ENCODE peak calls at places on chromosomes 13 and 19, in seven cellular contexts. H is HT-29; J is ACHN; S is cardiac muscle cell; K is kidney glomerular epithelial cell; P is activated B cell treated with CpG ODN at 0.5 μM for 24 hours; Z is stimulated activated naive CD4-positive, alpha-beta T cell treated with Interleukin-2 at 50 U/mL for 16 hours. F is an unnamed sample.

GRCh38 chr19:5262721-5263120 is 77.9 kb downstream of the PTPRS start:
- DNase-seq in H (no peak), J (no peak), S (no peak), K (no peak), P (no peak), Z (no peak), F (no peak)

GRCh38 chr19:11345122-11345752 is 831 bp downstream of the TMEM205 start:
- DNase-seq in H (peak), J (no peak), S (no peak), K (no peak), P (no peak), Z (no peak), F (no peak)

GRCh38 chr13:98761126-98761978 is 8.9 kb upstream of the SLC15A1 start:
- DNase-seq in H (peak), J (no peak), S (peak), K (no peak), P (no peak), Z (no peak), F (no peak)

GRCh38 chr13:28499579-28499978 is 4.7 kb upstream of the FLT1 start:
- DNase-seq in H (no peak), J (no peak), S (no peak), K (no peak), P (no peak), Z (no peak), F (no peak)

GRCh38 chr19:33997690-33998089 is 174.6 kb upstream of the LSM14A start:
- DNase-seq in H (no peak), J (no peak), S (no peak), K (no peak), P (no peak), Z (no peak), F (no peak)

GRCh38 chr19:35545855-35546381 is 492 bp downstream of the TMEM147 start:
- DNase-seq in H (peak), J (peak), S (peak), K (no peak), P (no peak), Z (peak), F (no peak)

GRCh38 chr19:3692141-3693029 is 7.9 kb downstream of the PIP5K1C start:
- DNase-seq in H (no peak), J (no peak), S (no peak), K (no peak), P (peak), Z (peak), F (no peak)

GRCh38 chr19:18465214-18465963 is 27.5 kb upstream of the ISYNA1 start:
- DNase-seq in H (no peak), J (no peak), S (no peak), K (no peak), P (no peak), Z (no peak), F (no peak)

GRCh38 chr19:49823472-49823871 is 5.4 kb downstream of the MED25 start:
- DNase-seq in H (no peak), J (no peak), S (no peak), K (no peak), P (no peak), Z (no peak), F (no peak)

GRCh38 chr19:40907968-40908735 is 26.1 kb upstream of the CYP2A7 start:
- DNase-seq in H (no peak), J (no peak), S (no peak), K (no peak), P (no peak), Z (peak), F (no peak)

GRCh38 chr19:57802269-57802668 is 12.4 kb downstream of the ZNF552 start:
- DNase-seq in H (peak), J (no peak), S (no peak), K (no peak), P (no peak), Z (no peak), F (no peak)

GRCh38 chr19:29040951-29041350 is 172.0 kb downstream of the UQCRFS1 start:
- DNase-seq in H (no peak), J (no peak), S (no peak), K (peak), P (no peak), Z (no peak), F (no peak)

F was measured in pulmonary artery endothelial cell.